ENCODE peak calls at places on chromosomes 2 and 18, in ten cellular contexts. I, N, T, P, R, Q, D, Z, B and S are unnamed samples.
A peak's percentile ranks its signal among the peaks of the same experiment; 100 is the strongest.

GRCh38 chr2:12192762-12193161 is 446.3 kb downstream of the LPIN1 start:
- DNase-seq in I (no peak), N (no peak), P (no peak), D (no peak), T (no peak), Z (no peak), B (no peak), Q (no peak), R (no peak), S (peak; percentile 32)

GRCh38 chr18:28504100-28504499 is 327.2 kb upstream of the CDH2 start:
- DNase-seq in R (no peak), P (no peak), N (no peak), T (no peak), I (no peak), B (no peak), Z (no peak), Q (no peak), D (no peak), S (no peak)

GRCh38 chr2:217707116-217707742 is 295.6 kb downstream of the TNS1 start:
- DNase-seq in N (no peak), Q (no peak), T (no peak), B (no peak), P (no peak), D (no peak), I (no peak), R (no peak), Z (peak; percentile 93), S (no peak)

GRCh38 chr18:14124689-14125088 is 7.5 kb downstream of the ZNF519 start:
- DNase-seq in I (no peak), D (no peak), R (no peak), Q (no peak), P (no peak), Z (no peak), N (no peak), T (peak; percentile 33), B (no peak), S (no peak)

GRCh38 chr18:46401486-46402115 is 255.4 kb downstream of the LOXHD1 start:
- DNase-seq in I (no peak), Z (no peak), Q (no peak), B (no peak), N (no peak), R (no peak), D (no peak), P (no peak), T (no peak), S (no peak)

GRCh38 chr18:1094408-1094807 is 189.7 kb downstream of the ADCYAP1 start:
- DNase-seq in R (no peak), Q (no peak), I (no peak), Z (no peak), B (no peak), T (no peak), D (no peak), P (no peak), N (no peak), S (no peak)

GRCh38 chr2:95391641-95392310 is 10.7 kb upstream of the FAHD2A start:
- DNase-seq in R (peak; percentile 59), I (peak; percentile 53), P (peak; percentile 50), T (no peak), Z (no peak), B (no peak), Q (peak; percentile 72), D (no peak), N (no peak), S (no peak)

GRCh38 chr2:174722942-174723598 is 41.2 kb downstream of the CHRNA1 start:
- DNase-seq in Q (no peak), T (no peak), I (no peak), Z (no peak), B (no peak), N (no peak), P (no peak), R (no peak), D (no peak), S (no peak)

GRCh38 chr18:48613589-48613988 is 74.8 kb downstream of the CTIF start:
- DNase-seq in R (no peak), B (no peak), T (peak; percentile 32), N (no peak), D (no peak), P (peak; percentile 93), Q (peak; percentile 56), Z (no peak), I (no peak), S (no peak)

DNA sequence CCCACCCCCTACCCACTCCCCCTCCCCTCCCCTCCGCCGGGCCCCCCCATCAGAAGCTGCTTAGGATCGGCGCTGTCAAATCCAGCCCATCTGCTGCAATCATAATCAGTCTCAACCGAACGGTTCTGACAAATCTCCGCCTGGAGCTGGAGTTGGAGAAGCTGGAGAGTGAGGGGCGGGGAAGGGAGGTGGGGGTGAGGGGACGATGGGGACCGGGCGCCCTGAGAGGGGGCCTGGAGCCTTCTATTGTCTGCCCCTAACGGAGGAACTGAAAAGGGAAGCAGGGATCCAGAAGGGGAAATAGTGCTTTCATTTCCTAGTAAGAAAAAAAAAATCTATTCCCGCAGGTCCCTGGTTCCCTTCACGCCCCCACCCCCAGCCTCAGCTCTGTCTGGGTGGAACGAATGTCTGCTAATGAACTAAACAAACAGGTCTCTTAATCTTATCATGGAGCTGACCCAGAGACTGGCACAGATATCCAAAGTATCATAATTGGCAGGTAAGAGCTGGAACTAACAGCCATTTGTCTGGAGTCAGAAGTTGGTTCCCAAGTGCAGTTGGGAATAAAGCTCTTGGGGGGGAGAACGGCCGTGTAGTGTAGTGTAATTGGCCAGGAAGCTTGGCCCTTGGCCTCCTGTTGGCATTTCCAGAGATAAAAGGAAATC is 301.2 kb downstream of the NCKAP5 start:
- DNase-seq in Q (no peak), D (no peak), N (no peak), P (no peak), T (peak; percentile 51), R (no peak), I (no peak), Z (no peak), B (no peak), S (no peak)
- H3K4me3 ChIP-seq in Q (peak overlapping the region; percentile 41), D (peak overlapping the region; percentile 30), N (no peak overlapping the region), P (peak overlapping the region; percentile 33), T (peak overlapping the region; percentile 76), R (peak overlapping the region; percentile 66), I (no peak overlapping the region), Z (peak overlapping the region; percentile 38), B (no peak overlapping the region), S (peak overlapping the region; percentile 83)

GRCh38 chr2:48528431-48528830 is 1.5 kb upstream of the STON1 start:
- DNase-seq in T (no peak), D (no peak), I (no peak), N (no peak), R (no peak), P (no peak), Q (no peak), Z (no peak), B (no peak), S (no peak)

GRCh38 chr2:48530033-48530804 is at the start of gene STON1:
- DNase-seq in D (no peak), N (no peak), I (no peak), R (peak; percentile 30), P (peak; percentile 88), T (peak; percentile 60), Q (peak; percentile 84), Z (no peak), B (no peak), S (no peak)

GRCh38 chr2:48529676-48530032 is 300 bp upstream of the STON1 start:
- DNase-seq in Z (no peak), B (no peak), D (no peak), P (peak; percentile 70), N (no peak), T (no peak), R (no peak), Q (no peak), I (no peak), S (no peak)

GRCh38 chr2:48527211-48527880 is 2.6 kb upstream of the STON1 start:
- DNase-seq in T (no peak), B (no peak), N (no peak), R (no peak), P (no peak), I (no peak), Z (no peak), Q (no peak), D (no peak), S (no peak)

GRCh38 chr2:48529189-48529588 is 765 bp upstream of the STON1 start:
- DNase-seq in R (no peak), Q (no peak), N (no peak), B (no peak), T (peak; percentile 63), D (no peak), Z (no peak), I (no peak), P (peak; percentile 88), S (no peak)
- TF ChIP-seq POLR2AphosphoS5 in R (no peak), Q (no peak), N (no peak), B (no peak), T (no peak), D (no peak), Z (no peak), I (no peak), P (peak; percentile 33), S (no peak)

GRCh38 chr2:209523041-209523740 is 99.3 kb downstream of the MAP2 start:
- DNase-seq in Z (no peak), P (no peak), N (no peak), Q (no peak), D (no peak), I (no peak), T (no peak), R (no peak), B (no peak), S (no peak)

GRCh38 chr2:209523778-209524362 is 100.0 kb downstream of the MAP2 start:
- DNase-seq in I (no peak), D (no peak), T (no peak), Z (no peak), N (no peak), Q (no peak), R (no peak), P (no peak), B (no peak), S (no peak)

GRCh38 chr2:209525336-209525735 is 101.5 kb downstream of the MAP2 start:
- DNase-seq in D (no peak), P (no peak), R (no peak), B (no peak), Z (no peak), Q (no peak), T (no peak), N (no peak), I (no peak), S (no peak)

GRCh38 chr2:209525834-209526281 is 102.0 kb downstream of the MAP2 start:
- DNase-seq in Z (no peak), T (no peak), Q (no peak), B (no peak), R (no peak), D (no peak), P (no peak), N (no peak), I (no peak), S (peak; percentile 78)

DNA sequence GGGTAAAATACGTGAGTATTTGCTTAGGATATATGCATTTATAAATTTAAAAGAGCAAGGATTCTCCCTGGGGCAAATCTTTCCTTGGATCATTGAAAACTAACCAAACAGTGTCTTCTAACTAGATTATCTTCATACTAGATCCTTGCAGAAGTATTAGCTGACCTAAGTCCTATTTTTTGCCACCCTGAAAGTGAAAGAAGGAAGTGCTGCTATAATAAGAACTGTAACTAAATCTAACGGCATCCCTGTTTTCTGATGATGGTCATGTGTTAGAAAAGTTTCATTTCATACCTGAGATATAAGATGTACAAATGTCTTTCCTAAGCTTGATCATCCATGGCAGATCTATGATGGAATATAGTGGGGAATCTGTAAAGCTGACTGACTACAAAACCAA is 102.7 kb downstream of the MAP2 start:
- DNase-seq in B (no peak), R (no peak), T (no peak), I (no peak), P (no peak), Z (no peak), Q (no peak), N (no peak), D (no peak), S (no peak)
- H3K4me3 ChIP-seq in B (no peak overlapping the region), R (peak overlapping the region; percentile 11), T (no peak overlapping the region), I (no peak overlapping the region), P (no peak overlapping the region), Z (peak overlapping the region; percentile 18), Q (no peak overlapping the region), N (no peak overlapping the region), D (no peak overlapping the region), S (peak overlapping the region; percentile 71)

GRCh38 chr2:177217247-177217843 is 4.8 kb downstream of the HNRNPA3 start:
- DNase-seq in Z (no peak), N (no peak), T (no peak), B (no peak), R (no peak), D (no peak), I (no peak), P (no peak), Q (no peak), S (no peak)
- TF ChIP-seq POLR2AphosphoS5 in Z (no peak), N (peak; percentile 71), T (no peak), B (peak; percentile 12), R (no peak), D (no peak), I (peak; percentile 26), P (no peak), Q (no peak), S (no peak)